ENCODE peak calls at places on chromosomes 6 and 20, in four cellular contexts. One of them, this sample, is unnamed.

GRCh38 chr6:30841644-30842504 is 42.4 kb upstream of the DDR1 start:
- DNase-seq in GM12878: no peak
- DNase-seq in K562: no peak
- DNase-seq in H1: no peak
- DNase-seq in this sample: no peak

GRCh38 chr20:1588869-1589460 is 30.8 kb downstream of the SIRPB1 start:
- DNase-seq in GM12878: no peak
- DNase-seq in K562: no peak
- DNase-seq in H1: no peak
- DNase-seq in this sample: no peak

GRCh38 chr6:26468829-26469228 is 11.1 kb downstream of the BTN2A1 start:
- DNase-seq in H1: no peak
- DNase-seq in K562: no peak
- DNase-seq in GM12878: no peak
- DNase-seq in this sample: no peak

GRCh38 chr6:102732908-102733307 is 1339.4 kb downstream of the GRIK2 start:
- DNase-seq in GM12878: no peak
- DNase-seq in H1: no peak
- DNase-seq in K562: no peak
- DNase-seq in this sample: no peak

GRCh38 chr20:58868795-58869194 is 16.3 kb downstream of the GNAS start:
- DNase-seq in H1: no peak
- DNase-seq in GM12878: no peak
- DNase-seq in K562: no peak
- DNase-seq in this sample: no peak

GRCh38 chr6:53458097-53458866 is 86.6 kb downstream of the GCLC start:
- DNase-seq in GM12878: no peak
- DNase-seq in H1: no peak
- DNase-seq in K562: no peak
- DNase-seq in this sample: no peak

GRCh38 chr6:128025478-128025877 is 124.6 kb upstream of the THEMIS start:
- DNase-seq in H1: no peak
- DNase-seq in GM12878: no peak
- DNase-seq in K562: no peak
- DNase-seq in this sample: no peak

GRCh38 chr20:51801220-51801991 is 915 bp downstream of the SALL4 start:
- DNase-seq in H1: peak; percentile 71
- DNase-seq in K562: no peak
- DNase-seq in GM12878: no peak
- DNase-seq in this sample: no peak

GRCh38 chr6:120916844-120917243 is 417.4 kb downstream of the TBC1D32 start:
- DNase-seq in GM12878: no peak
- DNase-seq in K562: no peak
- DNase-seq in H1: no peak
- DNase-seq in this sample: no peak

GRCh38 chr6:158610319-158610968 is 34.1 kb downstream of the DYNLT1 start:
- DNase-seq in K562: no peak
- DNase-seq in H1: no peak
- DNase-seq in GM12878: no peak
- DNase-seq in this sample: no peak

GRCh38 chr20:10171864-10172751 is 46.5 kb upstream of the SNAP25 start:
- DNase-seq in GM12878: no peak
- DNase-seq in K562: no peak
- DNase-seq in H1: peak; percentile 66
- DNase-seq in this sample: no peak

GRCh38 chr6:149963212-149963461 is 606 bp upstream of the ULBP1 start:
- DNase-seq in K562: peak; percentile 66
- DNase-seq in H1: peak; percentile 67
- DNase-seq in GM12878: no peak
- DNase-seq in this sample: peak; percentile 66

GRCh38 chr6:139029470-139030210 is 1.1 kb downstream of the ABRACL start:
- DNase-seq in GM12878: no peak
- DNase-seq in H1: peak; percentile 70
- DNase-seq in K562: peak; percentile 45
- DNase-seq in this sample: no peak

GRCh38 chr6:128068110-128068460 is 167.2 kb upstream of the THEMIS start:
- DNase-seq in H1: no peak
- DNase-seq in K562: no peak
- DNase-seq in GM12878: no peak
- DNase-seq in this sample: no peak

GRCh38 chr6:122393339-122393896 is 6.0 kb upstream of the HSF2 start:
- DNase-seq in K562: no peak
- DNase-seq in H1: no peak
- DNase-seq in GM12878: no peak
- DNase-seq in this sample: no peak

GRCh38 chr20:11376998-11377397 is 540.7 kb upstream of the BTBD3 start:
- DNase-seq in K562: no peak
- DNase-seq in GM12878: no peak
- DNase-seq in H1: no peak
- DNase-seq in this sample: no peak

GRCh38 chr6:130946076-130946475 is 117.0 kb downstream of the EPB41L2 start:
- DNase-seq in K562: no peak
- DNase-seq in GM12878: no peak
- DNase-seq in H1: no peak
- DNase-seq in this sample: no peak
- TF ChIP-seq SIN3A in K562: no peak
- TF ChIP-seq SIN3A in GM12878: no peak
- TF ChIP-seq SIN3A in H1: no peak
- TF ChIP-seq SIN3A in this sample: no peak

DNA sequence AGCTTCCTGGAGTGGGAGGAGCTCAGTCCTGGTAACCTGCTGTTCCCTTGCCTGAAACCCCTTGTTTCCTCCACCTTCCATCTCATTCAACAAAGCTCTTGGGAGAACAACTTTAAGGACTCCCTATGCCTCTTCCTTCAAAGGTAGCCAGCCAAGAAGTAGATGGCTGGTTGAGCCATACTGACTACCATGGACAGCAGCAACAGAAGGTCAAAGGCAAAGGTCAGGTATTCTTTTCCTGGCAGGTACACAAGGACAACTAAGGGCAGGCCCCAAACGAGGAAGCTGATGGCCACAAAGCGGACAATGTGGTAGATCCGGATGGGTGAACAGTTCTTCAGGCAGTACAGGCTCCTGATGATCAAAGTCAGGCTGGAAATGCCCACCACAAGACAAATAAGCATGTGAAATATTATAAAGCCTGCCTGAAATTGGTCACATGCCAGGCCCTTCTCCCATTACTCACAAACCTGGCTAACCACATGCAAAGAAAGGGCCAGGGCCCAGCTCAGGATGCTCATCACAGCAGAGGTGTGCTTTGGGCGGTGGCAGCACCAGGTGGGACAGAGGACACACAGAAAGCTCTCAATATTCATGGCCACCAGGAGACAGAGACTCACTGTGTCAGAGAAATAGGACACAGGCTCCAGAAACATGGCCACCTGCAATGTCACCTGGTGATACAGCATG is 21.7 kb downstream of the UBD start:
- DNase-seq in K562: no peak
- DNase-seq in GM12878: no peak
- DNase-seq in H1: peak; percentile 19
- DNase-seq in this sample: no peak
- TF ChIP-seq EGR1 in K562: no peak
- TF ChIP-seq EGR1 in GM12878: no peak
- TF ChIP-seq EGR1 in H1: no peak
- TF ChIP-seq EGR1 in this sample: no peak

GRCh38 chr6:105882071-105882803 is 203.9 kb upstream of the PRDM1 start:
- DNase-seq in K562: no peak
- DNase-seq in H1: no peak
- DNase-seq in GM12878: no peak
- DNase-seq in this sample: no peak

GRCh38 chr6:105879146-105879545 is 207.0 kb upstream of the PRDM1 start:
- DNase-seq in GM12878: no peak
- DNase-seq in K562: no peak
- DNase-seq in H1: no peak
- DNase-seq in this sample: no peak

GRCh38 chr6:105882833-105883232 is 203.3 kb upstream of the PRDM1 start:
- DNase-seq in H1: no peak
- DNase-seq in K562: no peak
- DNase-seq in GM12878: no peak
- DNase-seq in this sample: no peak

GRCh38 chr6:105881608-105882007 is 204.5 kb upstream of the PRDM1 start:
- DNase-seq in H1: no peak
- DNase-seq in K562: no peak
- DNase-seq in GM12878: no peak
- DNase-seq in this sample: no peak

DNA sequence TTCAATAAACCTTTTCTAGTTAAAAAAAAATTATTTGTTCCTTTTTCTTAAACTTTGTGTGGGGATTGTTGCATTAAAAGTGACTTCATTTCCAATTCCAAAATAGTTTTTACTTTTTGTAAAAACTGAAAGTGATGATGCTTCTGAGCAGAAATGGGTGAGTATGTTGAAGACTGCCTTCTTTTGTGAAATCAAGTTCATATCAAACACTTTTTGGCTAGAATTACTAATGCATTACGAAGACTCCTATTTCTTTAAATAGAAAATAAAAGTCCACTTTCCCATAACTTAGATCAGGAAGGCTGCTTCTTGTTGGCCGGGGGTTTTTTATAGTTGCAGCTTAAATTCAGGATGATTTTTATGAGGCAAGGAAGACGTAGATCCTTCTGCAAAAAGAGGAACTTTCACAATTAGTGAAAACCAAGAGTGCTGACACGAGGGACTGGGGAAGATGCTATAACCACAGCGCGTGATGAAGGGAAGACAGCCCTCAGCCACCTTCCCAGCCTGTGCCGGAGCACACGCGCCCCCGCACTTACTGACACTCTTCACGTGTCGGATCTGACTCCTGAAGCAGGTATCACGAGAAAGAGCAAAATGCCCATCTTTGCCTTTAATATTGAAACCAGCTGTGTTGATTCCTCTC is 206.1 kb upstream of the PRDM1 start:
- DNase-seq in K562: no peak
- DNase-seq in GM12878: peak; percentile 33
- DNase-seq in H1: no peak
- DNase-seq in this sample: no peak
- TF ChIP-seq SIN3A in K562: no peak
- TF ChIP-seq SIN3A in GM12878: no peak
- TF ChIP-seq SIN3A in H1: no peak
- TF ChIP-seq SIN3A in this sample: no peak

DNA sequence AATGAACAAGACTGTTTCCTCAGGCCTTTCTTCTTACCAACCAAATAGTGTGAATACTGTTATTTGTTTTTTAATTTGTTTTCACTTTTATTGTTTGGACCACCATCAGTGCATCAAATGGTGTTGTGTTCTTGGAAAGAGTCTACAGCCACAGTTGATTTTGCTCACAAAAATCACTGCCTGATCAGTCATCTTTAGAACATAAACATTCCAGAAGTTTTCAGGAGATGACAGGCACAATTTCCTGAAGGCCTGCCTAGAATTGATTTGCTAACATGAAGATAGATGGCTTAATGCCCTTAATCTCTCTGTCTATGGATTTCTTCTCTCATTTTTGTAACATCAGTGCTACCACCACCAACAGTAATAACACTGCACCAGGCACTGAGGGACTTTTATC is 13.5 kb downstream of the IL22RA2 start:
- DNase-seq in K562: no peak
- DNase-seq in GM12878: no peak
- DNase-seq in H1: no peak
- DNase-seq in this sample: no peak
- TF ChIP-seq EGR1 in K562: no peak
- TF ChIP-seq EGR1 in GM12878: no peak
- TF ChIP-seq EGR1 in H1: no peak
- TF ChIP-seq EGR1 in this sample: no peak

GRCh38 chr6:169454872-169455204 is 201.2 kb upstream of the THBS2 start:
- DNase-seq in H1: no peak
- DNase-seq in K562: no peak
- DNase-seq in GM12878: no peak
- DNase-seq in this sample: no peak

GRCh38 chr6:169455470-169455869 is 201.8 kb upstream of the THBS2 start:
- DNase-seq in H1: no peak
- DNase-seq in K562: no peak
- DNase-seq in GM12878: no peak
- DNase-seq in this sample: no peak

GRCh38 chr6:169454204-169454871 is 200.7 kb upstream of the THBS2 start:
- DNase-seq in K562: peak; percentile 51
- DNase-seq in GM12878: no peak
- DNase-seq in H1: no peak
- DNase-seq in this sample: no peak

GRCh38 chr6:169457762-169458161 is 204.1 kb upstream of the THBS2 start:
- DNase-seq in GM12878: no peak
- DNase-seq in H1: no peak
- DNase-seq in K562: no peak
- DNase-seq in this sample: no peak

GRCh38 chr6:169456840-169457239 is 203.2 kb upstream of the THBS2 start:
- DNase-seq in K562: no peak
- DNase-seq in GM12878: no peak
- DNase-seq in H1: no peak
- DNase-seq in this sample: no peak
- TF ChIP-seq SIN3A in K562: no peak
- TF ChIP-seq SIN3A in GM12878: no peak
- TF ChIP-seq SIN3A in H1: no peak
- TF ChIP-seq SIN3A in this sample: no peak

GRCh38 chr20:19920388-19921138 is 96.6 kb upstream of the NAA20 start:
- DNase-seq in K562: no peak
- DNase-seq in H1: no peak
- DNase-seq in GM12878: no peak
- DNase-seq in this sample: no peak
- TF ChIP-seq EGR1 in K562: no peak
- TF ChIP-seq EGR1 in H1: no peak
- TF ChIP-seq EGR1 in GM12878: no peak
- TF ChIP-seq EGR1 in this sample: no peak

GRCh38 chr6:116624036-116624805 is 7.9 kb downstream of the RSPH4A start:
- DNase-seq in K562: no peak
- DNase-seq in H1: no peak
- DNase-seq in GM12878: no peak
- DNase-seq in this sample: peak; percentile 19
- TF ChIP-seq SIN3A in K562: no peak
- TF ChIP-seq SIN3A in H1: no peak
- TF ChIP-seq SIN3A in GM12878: no peak
- TF ChIP-seq SIN3A in this sample: no peak

This sample was measured in HCT116.